ENCODE peak calls at places on chromosome 20, in four cellular contexts. B is left ventricle myocardium inferior; D is naive thymus-derived CD4-positive, alpha-beta T cell; E is cardiac muscle cell. N is an unnamed sample. For H3K36me3, the result is how much of the 10 kb centered on the place peaks cover.

GRCh38 chr20:15603501-15603900 is 969.7 kb downstream of the KIF16B start:
- DNase-seq in E (no peak), B (no peak), D (no peak), N (no peak)

GRCh38 chr20:6381887-6382286 is 259.1 kb upstream of the FERMT1 start:
- DNase-seq in B (no peak), E (peak), D (no peak), N (no peak)

GRCh38 chr20:44209691-44210421 is 715 bp downstream of the OSER1 start:
- DNase-seq in E (peak), B (no peak), D (peak), N (peak)

GRCh38 chr20:48283470-48284110 is 498.3 kb upstream of the SULF2 start:
- DNase-seq in D (no peak), B (peak), E (no peak), N (no peak)

GRCh38 chr20:44019638-44020335 is 105.1 kb downstream of the TOX2 start:
- DNase-seq in B (no peak), E (no peak), D (no peak), N (no peak)

GRCh38 chr20:15642099-15642498 is 931.1 kb downstream of the KIF16B start:
- DNase-seq in D (no peak), B (no peak), E (no peak), N (no peak)

GRCh38 chr20:32965115-32965514 is 39.1 kb downstream of the SUN5 start:
- DNase-seq in B (no peak), D (no peak), E (no peak), N (no peak)

GRCh38 chr20:37394543-37395410 is 48.8 kb downstream of the SRC start:
- DNase-seq in B (no peak), E (no peak), D (no peak), N (no peak)

GRCh38 chr20:44279228-44279627 is 31.8 kb downstream of the FITM2 start:
- DNase-seq in D (no peak), E (no peak), B (no peak), N (no peak)

GRCh38 chr20:48139262-48140041 is 354.2 kb upstream of the SULF2 start:
- DNase-seq in E (no peak), B (no peak), D (no peak), N (no peak)

GRCh38 chr20:50577175-50578018 is 67.2 kb downstream of the PTPN1 start:
- DNase-seq in D (no peak), B (peak), E (no peak), N (no peak)

GRCh38 chr20:58048096-58048702 is 180.3 kb downstream of the ANKRD60 start:
- DNase-seq in D (no peak), B (no peak), E (peak), N (no peak)

GRCh38 chr20:7744411-7744810 is 195.8 kb downstream of the HAO1 start:
- DNase-seq in E (no peak), D (no peak), B (no peak), N (no peak)

GRCh38 chr20:10519361-10520048 is 84.4 kb downstream of the SLX4IP start:
- DNase-seq in B (no peak), D (no peak), E (no peak), N (peak)

GRCh38 chr20:34240698-34241615 is at the start of gene ASIP:
- DNase-seq in E (no peak), B (no peak), D (peak), N (no peak)

GRCh38 chr20:37524859-37525708 is 2.6 kb downstream of the BLCAP start:
- DNase-seq in D (no peak), B (no peak), E (no peak), N (no peak)

GRCh38 chr20:8583209-8584106 is 451.4 kb downstream of the PLCB1 start:
- DNase-seq in E (no peak), B (no peak), D (no peak), N (no peak)

GRCh38 chr20:57746832-57747404 is 37.1 kb upstream of the PMEPA1 start:
- DNase-seq in B (no peak), E (no peak), D (no peak), N (no peak)

GRCh38 chr20:47086316-47086715 is 191.7 kb downstream of the EYA2 start:
- DNase-seq in D (no peak), E (no peak), B (no peak), N (no peak)

DNA sequence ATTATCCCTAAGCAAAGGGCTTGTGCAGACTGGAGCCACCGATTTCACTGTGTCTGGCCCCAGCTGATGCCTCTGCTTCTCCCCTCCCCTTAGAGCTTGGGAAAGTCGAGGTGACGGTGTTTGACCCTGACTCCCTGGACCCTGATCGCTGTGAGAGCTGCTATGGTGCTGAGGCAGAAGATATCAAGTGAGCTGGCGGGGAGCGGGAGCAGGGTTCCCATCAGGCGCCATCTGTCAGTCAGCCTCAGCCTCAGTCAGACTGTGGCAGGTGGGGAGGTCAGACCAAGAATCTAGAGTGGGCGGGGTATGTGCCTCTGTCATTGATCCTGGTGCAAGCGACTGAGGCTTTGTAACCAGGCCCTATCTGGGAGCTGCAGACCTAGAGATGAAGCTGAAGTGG is 5.4 kb downstream of the ERGIC3 start:
- DNase-seq in E (no peak), D (no peak), B (no peak), N (no peak)
- H3K36me3 ChIP-seq in E (under half), D (under half), B (half or more), N (under half)

GRCh38 chr20:404088-404487 is 4.0 kb upstream of the RBCK1 start:
- DNase-seq in E (no peak), D (no peak), B (no peak), N (no peak)

GRCh38 chr20:401682-402495 is 6.2 kb upstream of the RBCK1 start:
- DNase-seq in E (no peak), D (no peak), B (no peak), N (peak)

GRCh38 chr20:402496-402885 is 5.6 kb upstream of the RBCK1 start:
- DNase-seq in D (no peak), B (no peak), E (no peak), N (peak)

GRCh38 chr20:402898-403581 is 5.1 kb upstream of the RBCK1 start:
- DNase-seq in E (no peak), B (no peak), D (no peak), N (no peak)

GRCh38 chr20:403582-403957 is 4.5 kb upstream of the RBCK1 start:
- DNase-seq in E (no peak), B (no peak), D (no peak), N (no peak)
- H3K4me3 ChIP-seq in E (no peak), B (no peak), D (no peak), N (no peak)

GRCh38 chr20:1166963-1167720 is 17.6 kb downstream of the TMEM74B start:
- DNase-seq in D (no peak), E (no peak), B (no peak), N (no peak)

GRCh38 chr20:1165521-1165920 is 19.3 kb downstream of the TMEM74B start:
- DNase-seq in E (no peak), D (no peak), B (no peak), N (no peak)

GRCh38 chr20:1171461-1172093 is 13.2 kb downstream of the TMEM74B start:
- DNase-seq in E (peak), D (peak), B (no peak), N (peak)

GRCh38 chr20:1165941-1166340 is 18.8 kb downstream of the TMEM74B start:
- DNase-seq in D (no peak), E (no peak), B (no peak), N (no peak)

GRCh38 chr20:1169224-1169623 is 15.6 kb downstream of the TMEM74B start:
- DNase-seq in B (no peak), E (no peak), D (no peak), N (no peak)
- H3K36me3 ChIP-seq in B (half or more), E (under half), D (under half), N (half or more)

DNA sequence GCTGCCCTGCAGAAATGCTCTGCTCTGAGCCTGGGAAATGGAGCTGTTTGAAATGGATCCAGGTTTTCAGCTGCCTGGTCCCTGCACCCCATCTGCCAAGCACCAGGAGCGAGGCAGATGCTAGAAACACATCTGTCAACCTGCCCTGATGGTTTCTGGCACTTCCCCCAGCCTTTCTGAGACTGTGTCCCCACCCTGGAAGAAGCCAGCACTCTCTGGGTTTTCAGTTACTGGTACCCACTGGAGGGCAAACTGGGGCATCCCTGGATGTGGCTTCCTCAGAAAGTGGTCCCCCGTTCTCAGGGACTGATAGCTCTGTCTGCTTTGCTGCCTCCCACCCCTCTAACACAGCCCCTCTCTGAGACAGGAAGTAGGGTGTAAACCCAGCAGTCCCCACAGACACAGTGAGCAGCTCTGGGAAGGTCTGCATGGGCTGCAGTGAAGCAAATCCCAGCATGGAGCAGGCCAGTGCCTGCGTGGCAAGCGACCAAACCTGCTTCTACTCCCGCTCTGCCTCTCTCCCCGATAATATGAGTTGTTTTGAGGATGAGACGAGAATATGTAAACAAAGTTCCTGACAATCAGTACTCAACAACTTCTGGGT is 54.2 kb upstream of the MAFB start:
- DNase-seq in B (no peak), E (no peak), D (no peak), N (no peak)
- H3K4me3 ChIP-seq in B (no peak), E (no peak), D (no peak), N (no peak)

GRCh38 chr20:63014287-63014686 is 7.5 kb upstream of the BHLHE23 start:
- DNase-seq in E (no peak), D (no peak), B (no peak), N (no peak)

GRCh38 chr20:63013207-63013606 is 6.4 kb upstream of the BHLHE23 start:
- DNase-seq in D (no peak), E (no peak), B (no peak), N (no peak)

GRCh38 chr20:63015665-63016361 is 9.0 kb upstream of the BHLHE23 start:
- DNase-seq in E (no peak), D (no peak), B (peak), N (no peak)

GRCh38 chr20:63015147-63015664 is 8.4 kb upstream of the BHLHE23 start:
- DNase-seq in D (no peak), E (no peak), B (no peak), N (no peak)

GRCh38 chr20:63014710-63015109 is 7.9 kb upstream of the BHLHE23 start:
- DNase-seq in D (no peak), B (no peak), E (no peak), N (no peak)
- H3K36me3 ChIP-seq in D (under half), B (under half), E (under half), N (under half)

GRCh38 chr20:25048519-25048952 is 9.4 kb downstream of the ACSS1 start:
- DNase-seq in B (no peak), E (no peak), D (no peak), N (no peak)

GRCh38 chr20:25051386-25052155 is 6.4 kb downstream of the ACSS1 start:
- DNase-seq in E (no peak), B (no peak), D (no peak), N (no peak)

GRCh38 chr20:25050501-25051350 is 7.2 kb downstream of the ACSS1 start:
- DNase-seq in D (no peak), B (no peak), E (no peak), N (no peak)

GRCh38 chr20:25049261-25050060 is 8.5 kb downstream of the ACSS1 start:
- DNase-seq in E (no peak), B (no peak), D (no peak), N (no peak)

GRCh38 chr20:25050082-25050481 is 7.9 kb downstream of the ACSS1 start:
- DNase-seq in D (no peak), B (no peak), E (no peak), N (no peak)
- H3K4me3 ChIP-seq in D (no peak), B (peak), E (no peak), N (no peak)

GRCh38 chr20:31564284-31564683 is 40.8 kb upstream of the ID1 start:
- DNase-seq in B (no peak), D (no peak), E (no peak), N (no peak)
- H3K36me3 ChIP-seq in B (half or more), D (under half), E (under half), N (under half)